ENCODE peak calls at places on chromosomes 5 and 9, in four cellular contexts. O, N, U and J are unnamed samples. For H3K9me1, the result is how much of the 10 kb centered on the place peaks cover.

GRCh38 chr9:37056521-37056920 is 22.5 kb upstream of the PAX5 start:
- DNase-seq in U (no peak), N (no peak), O (no peak), J (no peak)

GRCh38 chr5:82358454-82358853 is 80.3 kb upstream of the RPS23 start:
- DNase-seq in O (no peak), U (no peak), N (peak), J (no peak)

GRCh38 chr9:114346146-114346545 is 16.5 kb downstream of the ORM2 start:
- DNase-seq in N (no peak), O (no peak), U (no peak), J (no peak)

GRCh38 chr9:135926402-135927194 is 19.3 kb upstream of the CAMSAP1 start:
- DNase-seq in O (peak), N (peak), U (no peak), J (peak)

GRCh38 chr5:153755913-153756500 is 265.5 kb downstream of the GRIA1 start:
- DNase-seq in O (no peak), U (no peak), N (no peak), J (no peak)

GRCh38 chr9:116027511-116027910 is 126.1 kb upstream of the PAPPA start:
- DNase-seq in U (no peak), N (peak), O (no peak), J (no peak)

GRCh38 chr9:110180713-110181434 is 27.1 kb downstream of the C9orf152 start:
- DNase-seq in N (peak), O (peak), U (no peak), J (no peak)

GRCh38 chr9:100111235-100111634 is 12.2 kb downstream of the INVS start:
- DNase-seq in O (no peak), N (peak), U (no peak), J (no peak)

GRCh38 chr9:76962732-76963131 is 56.7 kb upstream of the FOXB2 start:
- DNase-seq in O (no peak), N (no peak), U (no peak), J (no peak)

GRCh38 chr9:112548836-112549235 is 62.2 kb downstream of the KIAA1958 start:
- DNase-seq in O (no peak), N (peak), U (no peak), J (no peak)

GRCh38 chr5:53170748-53171349 is 61.3 kb upstream of the MOCS2 start:
- DNase-seq in O (peak), U (no peak), N (peak), J (no peak)

GRCh38 chr5:77628840-77629552 is 9.5 kb downstream of the OTP start:
- DNase-seq in O (no peak), U (no peak), N (no peak), J (no peak)

GRCh38 chr9:132743886-132744544 is 73.8 kb downstream of the GTF3C4 start:
- DNase-seq in O (no peak), U (no peak), N (no peak), J (no peak)

GRCh38 chr9:134591573-134591981 is 50.0 kb upstream of the COL5A1 start:
- DNase-seq in U (no peak), N (no peak), O (no peak), J (no peak)

GRCh38 chr9:5392285-5392684 is 45.4 kb downstream of the PLGRKT start:
- DNase-seq in O (no peak), U (no peak), N (peak), J (no peak)

GRCh38 chr5:148820778-148821395 is 5.5 kb upstream of the ADRB2 start:
- DNase-seq in U (no peak), O (peak), N (peak), J (no peak)

GRCh38 chr5:50655810-50656205 is 10.6 kb upstream of the PARP8 start:
- DNase-seq in U (no peak), N (no peak), O (no peak), J (no peak)

GRCh38 chr9:107390806-107391205 is 98.8 kb downstream of the KLF4 start:
- DNase-seq in U (no peak), N (no peak), O (no peak), J (no peak)

GRCh38 chr5:56384186-56384585 is 151.1 kb upstream of the ANKRD55 start:
- DNase-seq in U (no peak), O (no peak), N (no peak), J (no peak)

GRCh38 chr9:133226219-133227171 is 17.4 kb upstream of the OBP2B start:
- DNase-seq in O (no peak), U (no peak), N (no peak), J (no peak)

GRCh38 chr5:171444582-171444981 is 25.1 kb downstream of the FGF18 start:
- DNase-seq in U (no peak), N (no peak), O (no peak), J (peak)

GRCh38 chr9:107992269-107992668 is 502.7 kb upstream of the KLF4 start:
- DNase-seq in O (no peak), U (no peak), N (no peak), J (no peak)

GRCh38 chr5:36442796-36443195 is 141.1 kb upstream of the RANBP3L start:
- DNase-seq in U (no peak), O (peak), N (peak), J (no peak)

GRCh38 chr5:36447776-36448175 is 146.1 kb upstream of the RANBP3L start:
- DNase-seq in U (no peak), N (no peak), O (no peak), J (no peak)

GRCh38 chr5:36442352-36442751 is 140.7 kb upstream of the RANBP3L start:
- DNase-seq in N (no peak), U (peak), O (no peak), J (peak)

GRCh38 chr5:36443941-36444340 is 142.2 kb upstream of the RANBP3L start:
- DNase-seq in U (no peak), N (no peak), O (no peak), J (no peak)

DNA sequence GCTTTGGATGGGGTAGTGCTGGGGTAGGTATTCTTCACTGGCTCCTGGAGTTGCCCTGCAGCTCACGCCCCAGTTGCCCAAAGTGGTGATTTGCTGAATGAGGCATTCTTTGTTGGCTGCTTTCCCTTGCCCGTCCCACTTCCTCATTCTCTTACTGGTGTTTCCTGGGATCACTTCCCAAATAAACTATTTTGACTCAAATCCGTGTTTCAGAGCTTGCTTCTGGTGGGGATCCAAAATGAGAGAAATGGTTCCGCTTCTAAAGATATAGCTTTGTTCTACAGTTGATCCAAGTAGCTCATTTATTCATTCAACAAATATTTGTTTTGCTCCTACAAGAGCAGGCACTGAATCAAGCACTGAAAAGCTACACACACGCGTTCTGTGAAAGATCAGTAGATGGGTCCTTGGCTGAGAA is 142.9 kb upstream of the RANBP3L start:
- DNase-seq in U (no peak), N (no peak), O (no peak), J (no peak)
- H2AFZ ChIP-seq in U (peak), N (peak), O (no peak), J (peak)

DNA sequence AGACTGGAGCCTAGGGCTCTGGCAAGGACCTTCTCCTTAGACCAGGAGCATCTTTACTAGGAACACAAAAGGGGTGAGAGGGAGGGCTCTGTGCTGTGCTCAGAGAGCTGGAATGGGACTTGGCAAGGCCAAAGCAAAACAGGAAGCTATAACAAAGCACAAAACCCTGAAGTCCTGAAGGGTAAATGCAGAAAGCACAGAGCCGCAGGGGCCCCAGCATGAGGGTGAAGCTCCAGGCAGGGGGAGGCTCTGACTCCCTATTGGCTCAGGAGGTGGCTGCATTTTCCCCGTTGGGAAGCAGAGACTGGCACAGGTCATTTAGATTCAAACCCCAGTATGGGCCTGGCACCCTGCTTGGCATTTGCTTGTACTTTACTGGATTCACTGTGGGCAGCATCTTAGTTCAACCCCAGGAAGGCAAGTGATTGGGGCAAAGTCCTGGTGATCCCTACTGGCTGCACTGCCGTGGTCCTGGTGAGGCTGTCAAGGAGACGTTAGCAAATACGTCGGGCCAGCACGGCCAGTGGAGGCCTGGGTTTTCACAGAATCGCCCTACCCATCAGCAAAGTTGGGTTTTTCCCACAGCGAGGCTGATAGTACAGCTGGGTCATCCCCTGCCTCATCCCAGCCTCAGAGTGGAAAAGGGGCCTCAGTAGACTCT is 46.3 kb downstream of the GGTA1 start:
- DNase-seq in O (peak), U (no peak), N (no peak), J (no peak)
- H3K9me1 ChIP-seq in O (under half), U (under half), N (under half), J (under half)

GRCh38 chr5:39186722-39187539 is 32.4 kb downstream of the FYB1 start:
- DNase-seq in N (no peak), O (no peak), U (no peak), J (no peak)
- H3K4me2 ChIP-seq in N (no peak), O (no peak), U (peak), J (no peak)

GRCh38 chr5:24188196-24188595 is 456.6 kb downstream of the CDH10 start:
- DNase-seq in O (no peak), U (no peak), N (no peak), J (no peak)

DNA sequence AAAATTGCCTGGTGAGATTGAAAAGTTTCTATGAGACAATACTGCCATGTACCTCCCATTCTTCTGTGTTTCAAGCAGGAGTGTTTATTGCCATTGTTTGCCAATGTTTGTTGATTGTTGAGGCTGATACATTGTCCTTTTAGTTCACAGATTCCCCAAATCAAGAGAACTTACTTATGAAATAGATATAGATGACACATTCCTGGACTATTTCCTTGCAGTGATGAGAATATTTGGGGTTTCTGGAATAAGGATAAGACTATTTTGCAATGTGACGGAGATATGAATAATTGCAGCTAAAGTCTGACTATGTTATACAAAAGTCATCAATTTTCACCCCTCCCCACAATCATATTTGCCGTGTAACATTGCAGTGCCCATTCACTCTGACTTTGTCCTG is 460.8 kb downstream of the CDH10 start:
- DNase-seq in O (no peak), U (no peak), N (no peak), J (no peak)
- H2AFZ ChIP-seq in O (no peak), U (no peak), N (no peak), J (no peak)

GRCh38 chr5:44835693-44836092 is 26.9 kb downstream of the MRPS30 start:
- DNase-seq in U (no peak), O (no peak), N (no peak), J (no peak)

GRCh38 chr5:44830951-44831350 is 22.2 kb downstream of the MRPS30 start:
- DNase-seq in O (no peak), N (no peak), U (no peak), J (no peak)

GRCh38 chr5:44828719-44829118 is 20.0 kb downstream of the MRPS30 start:
- DNase-seq in O (no peak), N (no peak), U (no peak), J (no peak)

GRCh38 chr5:44827681-44828080 is 18.9 kb downstream of the MRPS30 start:
- DNase-seq in U (no peak), N (no peak), O (no peak), J (no peak)

GRCh38 chr5:44833249-44833648 is 24.5 kb downstream of the MRPS30 start:
- DNase-seq in N (no peak), U (no peak), O (no peak), J (no peak)
- H3K9me1 ChIP-seq in N (under half), U (under half), O (under half), J (under half)

DNA sequence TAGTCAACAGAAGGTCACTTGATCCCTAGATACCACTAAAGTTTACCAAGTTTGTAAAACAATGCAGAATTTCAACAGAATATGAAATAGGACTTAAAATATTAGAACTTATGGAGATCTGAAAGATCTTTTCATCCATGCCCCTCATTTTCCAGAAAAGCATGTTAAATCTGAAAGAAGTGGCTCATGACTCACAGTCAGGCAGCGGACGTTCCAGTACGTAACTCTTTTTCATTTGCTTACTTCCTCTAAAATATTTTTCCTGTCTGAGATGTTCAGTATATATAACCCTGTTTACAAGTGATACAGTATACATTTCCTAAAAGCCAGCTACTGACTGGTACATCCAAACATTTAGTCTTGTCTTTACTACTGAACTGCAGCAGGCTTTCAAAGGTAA is 22.3 kb downstream of the FBXW2 start:
- DNase-seq in O (no peak), N (no peak), U (no peak), J (no peak)
- H3K4me2 ChIP-seq in O (no peak), N (no peak), U (no peak), J (no peak)